ENCODE peak calls at places on chromosomes 11 and 22, in eight cellular contexts. R is IMR-90, O is adrenal gland, E is Peyer's patch, C is A549, G is GM12892, Y is tibial nerve, I is NB4. Z is an unnamed sample.

GRCh38 chr11:122656073-122656630 is 630 bp downstream of the UBASH3B start:
- DNase-seq in R (peak), O (peak), E (peak), C (peak), G (peak), Y (peak), I (peak), Z (peak)

GRCh38 chr11:15471028-15471708 is 356.4 kb downstream of the INSC start:
- DNase-seq in R (no peak), O (no peak), E (no peak), C (no peak), G (no peak), Y (no peak), I (no peak), Z (no peak)

GRCh38 chr22:36289406-36289870 is 36.5 kb downstream of the APOL1 start:
- DNase-seq in R (no peak), O (no peak), E (no peak), C (no peak), G (no peak), Y (no peak), I (no peak), Z (no peak)

GRCh38 chr22:19223110-19223509 is 44.6 kb upstream of the SLC25A1 start:
- DNase-seq in R (no peak), O (peak), E (no peak), C (no peak), G (no peak), Y (no peak), I (no peak), Z (no peak)

GRCh38 chr22:25497269-25497668 is 67.2 kb upstream of the GRK3 start:
- DNase-seq in R (peak), O (no peak), E (no peak), C (no peak), G (no peak), Y (no peak), I (no peak), Z (no peak)

GRCh38 chr11:1751999-1752906 is 1.9 kb upstream of the IFITM10 start:
- DNase-seq in R (no peak), O (peak), E (no peak), C (no peak), G (no peak), Y (no peak), I (no peak), Z (peak)

GRCh38 chr11:64015510-64015909 is 20.2 kb upstream of the FLRT1 start:
- DNase-seq in R (no peak), O (no peak), E (no peak), C (no peak), G (no peak), Y (no peak), I (no peak), Z (no peak)

GRCh38 chr22:44396021-44396726 is 83.4 kb upstream of the SHISAL1 start:
- DNase-seq in R (no peak), O (no peak), E (peak), C (no peak), G (no peak), Y (no peak), I (no peak), Z (no peak)

GRCh38 chr11:123111465-123111864 is 49.5 kb upstream of the HSPA8 start:
- DNase-seq in R (peak), O (no peak), E (no peak), C (peak), G (peak), Y (no peak), I (peak), Z (peak)

GRCh38 chr22:31661851-31662667 is at the start of gene PISD:
- DNase-seq in R (peak), O (peak), E (peak), C (peak), G (peak), Y (peak), I (peak), Z (peak)
- TF ChIP-seq POLR2A in R (peak), O (peak), E (peak), C (peak), G (peak), Y (peak), I (peak), Z (peak)

GRCh38 chr11:60906132-60906972 is at the start of gene PRPF19:
- DNase-seq in R (peak), O (peak), E (peak), C (peak), G (peak), Y (peak), I (peak), Z (peak)
- TF ChIP-seq POLR2A in R (peak), O (peak), E (peak), C (peak), G (peak), Y (peak), I (peak), Z (peak)

GRCh38 chr22:29272624-29273023 is 4.6 kb downstream of the EWSR1 start:
- DNase-seq in R (no peak), O (no peak), E (no peak), C (no peak), G (no peak), Y (no peak), I (no peak), Z (no peak)

GRCh38 chr22:29277927-29278326 is 9.9 kb downstream of the EWSR1 start:
- DNase-seq in R (no peak), O (no peak), E (peak), C (no peak), G (no peak), Y (no peak), I (no peak), Z (no peak)

GRCh38 chr22:29275819-29276565 is 7.9 kb downstream of the EWSR1 start:
- DNase-seq in R (no peak), O (no peak), E (no peak), C (no peak), G (no peak), Y (no peak), I (no peak), Z (no peak)

GRCh38 chr22:29270475-29271271 is 2.6 kb downstream of the EWSR1 start:
- DNase-seq in R (peak), O (no peak), E (no peak), C (peak), G (no peak), Y (no peak), I (peak), Z (peak)

GRCh38 chr22:29275167-29275566 is 7.1 kb downstream of the EWSR1 start:
- DNase-seq in R (no peak), O (no peak), E (no peak), C (no peak), G (no peak), Y (no peak), I (no peak), Z (no peak)
- TF ChIP-seq POLR2A in R (no peak), O (no peak), E (no peak), C (no peak), G (no peak), Y (no peak), I (no peak), Z (no peak)

GRCh38 chr22:26527167-26527566 is 14.9 kb upstream of the TFIP11 start:
- DNase-seq in R (no peak), O (no peak), E (no peak), C (no peak), G (no peak), Y (no peak), I (no peak), Z (no peak)

GRCh38 chr22:26526165-26526564 is 13.9 kb upstream of the TFIP11 start:
- DNase-seq in R (no peak), O (no peak), E (no peak), C (no peak), G (no peak), Y (no peak), I (no peak), Z (no peak)

GRCh38 chr22:26522592-26522991 is 10.3 kb upstream of the TFIP11 start:
- DNase-seq in R (no peak), O (no peak), E (no peak), C (no peak), G (no peak), Y (no peak), I (no peak), Z (no peak)

GRCh38 chr22:26522012-26522411 is 9.7 kb upstream of the TFIP11 start:
- DNase-seq in R (no peak), O (no peak), E (no peak), C (no peak), G (no peak), Y (no peak), I (no peak), Z (no peak)

GRCh38 chr22:26524870-26525269 is 12.6 kb upstream of the TFIP11 start:
- DNase-seq in R (no peak), O (no peak), E (no peak), C (no peak), G (no peak), Y (no peak), I (no peak), Z (no peak)
- TF ChIP-seq POLR2A in R (no peak), O (no peak), E (no peak), C (no peak), G (no peak), Y (no peak), I (no peak), Z (no peak)

Z was measured in erythroblast.